ENCODE peak calls at places on chromosomes 5 and 9, in eight cellular contexts. F, R, Q, K, Y, M, Z and D are unnamed samples. For H3K36me3 and H3K4me1, the result is how much of the 10 kb centered on the place peaks cover.

GRCh38 chr9:16710888-16711287 is 159.6 kb downstream of the BNC2 start:
- DNase-seq in F (no peak), R (no peak), Q (no peak), K (no peak), Y (no peak), M (no peak), Z (no peak), D (no peak)

GRCh38 chr5:38453506-38453905 is 102.9 kb downstream of the LIFR start:
- DNase-seq in F (peak), R (no peak), Q (no peak), K (peak), Y (no peak), M (no peak), Z (no peak), D (no peak)

GRCh38 chr5:142206801-142207200 is 98.2 kb downstream of the NDFIP1 start:
- DNase-seq in F (no peak), R (no peak), Q (no peak), K (no peak), Y (no peak), M (no peak), Z (peak), D (no peak)

GRCh38 chr5:170221319-170221718 is 11.5 kb upstream of the C5orf58 start:
- DNase-seq in F (no peak), R (peak), Q (no peak), K (no peak), Y (peak), M (peak), Z (peak), D (no peak)

GRCh38 chr5:38738898-38739743 is 106.7 kb upstream of the OSMR start:
- DNase-seq in F (no peak), R (no peak), Q (no peak), K (no peak), Y (no peak), M (peak), Z (peak), D (no peak)

GRCh38 chr9:132423503-132423902 is 13.5 kb downstream of the CFAP77 start:
- DNase-seq in F (no peak), R (no peak), Q (no peak), K (no peak), Y (no peak), M (no peak), Z (no peak), D (no peak)

GRCh38 chr9:134690301-134690751 is 48.7 kb downstream of the COL5A1 start:
- DNase-seq in F (no peak), R (no peak), Q (no peak), K (no peak), Y (no peak), M (no peak), Z (no peak), D (no peak)

GRCh38 chr9:124879226-124879625 is 17.3 kb downstream of the ARPC5L start:
- DNase-seq in F (no peak), R (no peak), Q (no peak), K (no peak), Y (no peak), M (no peak), Z (no peak), D (no peak)

GRCh38 chr5:136594416-136594815 is 229.1 kb upstream of the TRPC7 start:
- DNase-seq in F (no peak), R (no peak), Q (no peak), K (no peak), Y (no peak), M (no peak), Z (no peak), D (no peak)

GRCh38 chr9:98326402-98327248 is 71.2 kb upstream of the TBC1D2 start:
- DNase-seq in F (no peak), R (no peak), Q (no peak), K (peak), Y (peak), M (peak), Z (no peak), D (no peak)

GRCh38 chr9:135932656-135933055 is 25.3 kb upstream of the CAMSAP1 start:
- DNase-seq in F (no peak), R (no peak), Q (no peak), K (no peak), Y (no peak), M (no peak), Z (no peak), D (no peak)

GRCh38 chr5:137155621-137156020 is 343.5 kb downstream of the SPOCK1 start:
- DNase-seq in F (no peak), R (no peak), Q (no peak), K (no peak), Y (no peak), M (no peak), Z (no peak), D (no peak)

GRCh38 chr5:95699337-95699736 is 16.5 kb upstream of the SPATA9 start:
- DNase-seq in F (no peak), R (no peak), Q (no peak), K (no peak), Y (no peak), M (no peak), Z (no peak), D (no peak)
- H3K36me3 ChIP-seq in F (under half), R (under half), Q (under half), K (under half), Y (under half), M (under half), Z (under half), D (under half)

GRCh38 chr5:176987583-176987982 is 19.0 kb downstream of the UIMC1 start:
- DNase-seq in F (no peak), R (no peak), Q (no peak), K (no peak), Y (no peak), M (no peak), Z (no peak), D (no peak)
- H3K4me1 ChIP-seq in F (under half), R (under half), Q (under half), K (under half), Y (under half), M (under half), Z (under half), D (under half)

GRCh38 chr9:113568481-113569321 is 105.2 kb downstream of the RGS3 start:
- DNase-seq in F (no peak), R (no peak), Q (peak), K (no peak), Y (no peak), M (no peak), Z (no peak), D (peak)

GRCh38 chr9:113570749-113571711 is 107.5 kb downstream of the RGS3 start:
- DNase-seq in F (no peak), R (no peak), Q (no peak), K (no peak), Y (no peak), M (peak), Z (no peak), D (peak)

GRCh38 chr9:113570106-113570505 is 106.6 kb downstream of the RGS3 start:
- DNase-seq in F (no peak), R (no peak), Q (no peak), K (no peak), Y (no peak), M (no peak), Z (no peak), D (peak)

GRCh38 chr9:113568081-113568435 is 104.5 kb downstream of the RGS3 start:
- DNase-seq in F (no peak), R (no peak), Q (no peak), K (no peak), Y (no peak), M (no peak), Z (no peak), D (peak)

GRCh38 chr9:113569472-113570060 is 106.0 kb downstream of the RGS3 start:
- DNase-seq in F (no peak), R (no peak), Q (no peak), K (no peak), Y (no peak), M (no peak), Z (no peak), D (no peak)
- H3K27ac ChIP-seq in F (no peak), R (no peak), Q (no peak), K (no peak), Y (peak), M (no peak), Z (no peak), D (no peak)

GRCh38 chr9:128632066-128632465 is 24.6 kb downstream of the DYNC2I2 start:
- DNase-seq in F (no peak), R (no peak), Q (no peak), K (no peak), Y (no peak), M (no peak), Z (no peak), D (no peak)

GRCh38 chr9:128633601-128634000 is 23.0 kb downstream of the DYNC2I2 start:
- DNase-seq in F (no peak), R (no peak), Q (no peak), K (no peak), Y (no peak), M (no peak), Z (no peak), D (no peak)

GRCh38 chr9:128634111-128634510 is 22.5 kb downstream of the DYNC2I2 start:
- DNase-seq in F (no peak), R (no peak), Q (no peak), K (no peak), Y (no peak), M (no peak), Z (no peak), D (no peak)

GRCh38 chr9:128632486-128632885 is 24.2 kb downstream of the DYNC2I2 start:
- DNase-seq in F (no peak), R (no peak), Q (no peak), K (no peak), Y (no peak), M (no peak), Z (no peak), D (no peak)

GRCh38 chr9:128633057-128633456 is 23.6 kb downstream of the DYNC2I2 start:
- DNase-seq in F (no peak), R (no peak), Q (no peak), K (no peak), Y (no peak), M (no peak), Z (no peak), D (no peak)
- H3K36me3 ChIP-seq in F (under half), R (under half), Q (half or more), K (half or more), Y (under half), M (under half), Z (under half), D (half or more)

DNA sequence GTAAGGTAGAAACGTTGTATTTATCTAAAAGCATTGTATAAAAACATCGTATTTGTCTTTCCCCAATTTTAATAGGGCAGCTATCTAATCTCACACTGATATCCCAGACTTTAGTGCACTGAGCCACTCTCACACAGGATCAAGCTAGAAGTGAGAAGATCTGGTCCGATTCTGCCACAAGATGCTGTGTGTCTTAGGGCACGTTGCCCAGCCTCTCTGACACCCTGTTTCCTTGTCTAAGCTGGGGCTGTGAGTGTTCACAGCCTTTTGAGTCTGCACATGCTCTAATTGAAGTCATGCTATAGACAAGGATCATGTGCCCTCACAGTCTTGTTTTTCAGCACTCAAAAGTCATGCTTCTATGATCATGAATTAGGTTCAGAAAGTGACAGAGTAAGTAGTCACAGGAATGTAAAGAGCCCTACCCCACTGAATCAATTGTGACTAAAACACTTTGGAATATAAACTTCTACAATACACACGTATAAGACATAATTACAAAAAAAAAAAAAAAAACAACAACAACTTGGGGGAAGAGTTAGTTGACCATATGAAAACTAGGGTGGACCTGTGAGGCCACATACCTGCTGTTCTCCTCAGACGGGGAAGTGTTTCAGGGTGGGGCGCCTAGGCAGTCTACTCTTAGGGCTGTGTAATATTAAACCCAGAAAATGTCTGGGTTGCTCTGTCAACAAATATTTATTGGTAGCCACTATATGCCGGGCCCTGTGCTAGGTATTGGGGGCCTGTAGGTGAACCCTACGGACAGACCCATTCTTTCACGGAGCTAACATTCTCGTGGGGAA is 893 bp upstream of the ABLIM3 start:
- DNase-seq in F (no peak), R (no peak), Q (no peak), K (no peak), Y (no peak), M (no peak), Z (no peak), D (no peak)
- H3K4me1 ChIP-seq in F (under half), R (under half), Q (half or more), K (under half), Y (under half), M (under half), Z (under half), D (under half)